ENCODE peak calls at places on chromosome 21, in seven cellular contexts. N is HCT116, F is SK-N-SH, S is endodermal cell, T is esophagus squamous epithelium, A is GM23248, L is tibial nerve. I is an unnamed sample. For H3K4me1 and H3K27me3, the result is how much of the 10 kb centered on the place peaks cover.

GRCh38 chr21:43301424-43302355 is 125.2 kb downstream of the SIK1 start:
- DNase-seq in N (no peak), F (no peak), S (no peak), T (no peak), A (no peak), L (no peak), I (no peak)

GRCh38 chr21:45874716-45875415 is 106.7 kb upstream of the COL6A1 start:
- DNase-seq in N (no peak), F (peak), S (no peak), T (no peak), A (peak), L (no peak), I (peak)

GRCh38 chr21:19603011-19603593 is 1199.5 kb upstream of the TMPRSS15 start:
- DNase-seq in N (no peak), F (no peak), S (no peak), T (no peak), A (no peak), L (no peak), I (no peak)

GRCh38 chr21:32088471-32088870 is 190.4 kb downstream of the MIS18A start:
- DNase-seq in N (no peak), F (no peak), S (no peak), T (no peak), A (no peak), L (no peak), I (no peak)

GRCh38 chr21:45320261-45320990 is 32.7 kb upstream of the POFUT2 start:
- DNase-seq in N (no peak), F (peak), S (peak), T (no peak), A (no peak), L (no peak), I (no peak)

GRCh38 chr21:46112731-46113215 is 14.9 kb downstream of the COL6A2 start:
- DNase-seq in N (no peak), F (no peak), S (no peak), T (no peak), A (no peak), L (peak), I (peak)

GRCh38 chr21:14977814-14978213 is 87.0 kb downstream of the NRIP1 start:
- DNase-seq in N (no peak), F (no peak), S (no peak), T (no peak), A (no peak), L (no peak), I (no peak)

GRCh38 chr21:15520811-15521643 is 208.8 kb upstream of the USP25 start:
- DNase-seq in N (no peak), F (peak), S (no peak), T (no peak), A (peak), L (no peak), I (no peak)

GRCh38 chr21:35579520-35580293 is 480.6 kb downstream of the SETD4 start:
- DNase-seq in N (no peak), F (no peak), S (no peak), T (no peak), A (peak), L (no peak), I (no peak)

GRCh38 chr21:35265170-35265877 is 216.2 kb upstream of the RUNX1 start:
- DNase-seq in N (peak), F (no peak), S (no peak), T (no peak), A (peak), L (no peak), I (peak)

GRCh38 chr21:31358148-31358547 is 14.1 kb upstream of the TIAM1 start:
- DNase-seq in N (no peak), F (no peak), S (no peak), T (no peak), A (no peak), L (no peak), I (no peak)

GRCh38 chr21:43766734-43767497 is 9.2 kb downstream of the CSTB start:
- DNase-seq in N (no peak), F (no peak), S (no peak), T (no peak), A (no peak), L (no peak), I (no peak)

GRCh38 chr21:43361493-43362296 is 65.2 kb downstream of the SIK1 start:
- DNase-seq in N (no peak), F (no peak), S (no peak), T (no peak), A (peak), L (no peak), I (no peak)

GRCh38 chr21:15659768-15660423 is 69.9 kb upstream of the USP25 start:
- DNase-seq in N (no peak), F (no peak), S (no peak), T (no peak), A (no peak), L (no peak), I (no peak)

GRCh38 chr21:45910548-45911221 is 70.9 kb upstream of the COL6A1 start:
- DNase-seq in N (no peak), F (peak), S (no peak), T (no peak), A (no peak), L (no peak), I (no peak)

GRCh38 chr21:15706686-15707085 is 23.1 kb upstream of the USP25 start:
- DNase-seq in N (peak), F (no peak), S (peak), T (no peak), A (peak), L (no peak), I (peak)

GRCh38 chr21:27477321-27477720 is 510.4 kb upstream of the ADAMTS5 start:
- DNase-seq in N (no peak), F (no peak), S (no peak), T (no peak), A (peak), L (no peak), I (no peak)

GRCh38 chr21:35254006-35254751 is 205.1 kb upstream of the RUNX1 start:
- DNase-seq in N (no peak), F (no peak), S (no peak), T (no peak), A (peak), L (no peak), I (no peak)

GRCh38 chr21:33121715-33122475 is 52.0 kb downstream of the OLIG1 start:
- DNase-seq in N (peak), F (peak), S (peak), T (no peak), A (peak), L (no peak), I (no peak)

GRCh38 chr21:43933146-43933673 is 68.2 kb downstream of the AGPAT3 start:
- DNase-seq in N (no peak), F (no peak), S (no peak), T (no peak), A (no peak), L (no peak), I (no peak)

GRCh38 chr21:39314155-39315027 is 959 bp upstream of the BRWD1 start:
- DNase-seq in N (no peak), F (no peak), S (peak), T (no peak), A (peak), L (no peak), I (peak)

GRCh38 chr21:44295163-44295601 is 4.7 kb upstream of the PFKL start:
- DNase-seq in N (no peak), F (no peak), S (no peak), T (no peak), A (no peak), L (no peak), I (no peak)

GRCh38 chr21:33496345-33496744 is 4.8 kb upstream of the DNAJC28 start:
- DNase-seq in N (no peak), F (no peak), S (peak), T (no peak), A (no peak), L (no peak), I (no peak)

GRCh38 chr21:39057121-39057520 is 126.1 kb downstream of the PSMG1 start:
- DNase-seq in N (no peak), F (no peak), S (no peak), T (no peak), A (no peak), L (no peak), I (no peak)

GRCh38 chr21:34557261-34557660 is 45.3 kb upstream of the KCNE1 start:
- DNase-seq in N (no peak), F (no peak), S (no peak), T (no peak), A (no peak), L (no peak), I (no peak)

GRCh38 chr21:31559368-31560119 is 99.9 kb upstream of the SOD1 start:
- DNase-seq in N (peak), F (peak), S (peak), T (peak), A (peak), L (peak), I (peak)

GRCh38 chr21:40846057-40846456 is 901 bp downstream of the DSCAM start:
- DNase-seq in N (no peak), F (no peak), S (no peak), T (no peak), A (no peak), L (no peak), I (no peak)

GRCh38 chr21:15138475-15138874 is 73.7 kb upstream of the NRIP1 start:
- DNase-seq in N (no peak), F (no peak), S (no peak), T (no peak), A (no peak), L (no peak), I (no peak)

GRCh38 chr21:39715804-39716397 is 29.1 kb upstream of the IGSF5 start:
- DNase-seq in N (peak), F (peak), S (peak), T (no peak), A (peak), L (no peak), I (peak)

GRCh38 chr21:45989355-45990048 is 7.9 kb downstream of the COL6A1 start:
- DNase-seq in N (no peak), F (no peak), S (no peak), T (no peak), A (no peak), L (peak), I (no peak)

GRCh38 chr21:41143596-41144325 is 24.2 kb upstream of the BACE2 start:
- DNase-seq in N (no peak), F (no peak), S (no peak), T (no peak), A (no peak), L (no peak), I (no peak)

GRCh38 chr21:43939443-43940328 is 72.4 kb upstream of the TRAPPC10 start:
- DNase-seq in N (no peak), F (no peak), S (no peak), T (no peak), A (no peak), L (no peak), I (no peak)

GRCh38 chr21:20020032-20020431 is 978.2 kb upstream of the NCAM2 start:
- DNase-seq in N (no peak), F (no peak), S (no peak), T (no peak), A (no peak), L (no peak), I (no peak)

GRCh38 chr21:38979271-38980196 is 173.8 kb downstream of the ETS2 start:
- DNase-seq in N (no peak), F (no peak), S (peak), T (no peak), A (peak), L (no peak), I (no peak)

GRCh38 chr21:44701023-44701400 is 4.0 kb downstream of the KRTAP10-12 start:
- DNase-seq in N (no peak), F (peak), S (peak), T (no peak), A (no peak), L (no peak), I (no peak)

GRCh38 chr21:45852886-45853400 is 128.6 kb upstream of the COL6A1 start:
- DNase-seq in N (no peak), F (no peak), S (peak), T (no peak), A (no peak), L (no peak), I (peak)

DNA sequence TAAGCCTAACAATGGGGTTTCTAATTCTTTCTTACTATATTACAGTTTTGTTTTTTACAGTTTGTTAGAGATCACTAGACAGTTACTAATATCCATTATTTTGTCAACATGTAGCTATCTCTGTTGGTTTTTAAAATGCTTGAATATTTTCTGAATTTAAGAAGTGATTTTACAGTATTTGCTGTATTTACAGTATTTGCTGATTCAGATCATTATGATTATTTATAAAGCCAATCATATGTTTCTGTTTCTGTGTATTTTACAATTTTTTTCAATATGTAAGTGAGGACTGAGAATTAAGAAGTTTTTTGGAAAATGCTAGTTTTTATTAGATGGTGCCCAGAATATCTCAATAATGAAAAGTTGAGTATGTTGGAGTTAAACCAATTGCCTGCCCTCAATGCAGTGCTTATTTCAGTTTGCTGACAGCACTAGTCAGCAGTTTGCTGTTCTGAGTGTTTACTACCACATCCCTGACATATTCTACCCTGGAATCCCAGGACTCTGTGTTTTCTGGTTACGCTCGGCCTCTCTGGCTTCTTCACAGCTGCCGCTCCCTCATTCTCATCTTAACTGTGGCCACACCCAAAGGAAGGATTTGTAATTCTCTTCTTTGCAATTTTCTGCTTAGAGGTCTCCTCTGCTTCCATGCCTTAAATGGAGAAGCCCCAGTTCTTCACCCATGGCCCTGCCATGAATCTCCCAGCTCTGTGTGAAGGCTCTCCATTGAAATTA is 68.0 kb upstream of the BACH1 start:
- DNase-seq in N (no peak), F (no peak), S (no peak), T (no peak), A (peak), L (no peak), I (no peak)
- H3K4me1 ChIP-seq in N (under half), F (under half), S (under half), T (under half), A (under half), L (under half), I (under half)

DNA sequence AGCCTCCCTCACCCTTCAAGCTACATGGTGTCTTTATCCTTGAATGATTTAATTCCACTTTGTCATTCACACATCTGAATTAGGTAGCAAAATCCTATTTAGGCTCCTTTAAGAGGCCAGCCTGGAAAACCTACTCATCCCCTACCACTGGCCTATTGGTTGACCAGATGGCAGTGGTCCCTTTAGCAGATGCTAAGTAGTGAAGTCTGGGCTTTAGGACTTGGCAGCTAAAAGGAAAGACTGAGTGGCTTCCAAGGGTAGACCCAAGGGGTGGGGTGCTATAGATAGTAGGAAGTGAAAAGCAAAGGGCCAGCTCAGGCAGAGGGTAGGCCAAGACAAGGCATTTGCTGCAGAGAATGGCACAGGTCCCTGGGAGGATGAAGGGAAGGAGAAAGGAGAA is 46.6 kb downstream of the KCNJ6 start:
- DNase-seq in N (no peak), F (no peak), S (peak), T (no peak), A (no peak), L (no peak), I (no peak)
- H3K27me3 ChIP-seq in N (under half), F (under half), S (under half), T (under half), A (under half), L (under half), I (under half)

DNA sequence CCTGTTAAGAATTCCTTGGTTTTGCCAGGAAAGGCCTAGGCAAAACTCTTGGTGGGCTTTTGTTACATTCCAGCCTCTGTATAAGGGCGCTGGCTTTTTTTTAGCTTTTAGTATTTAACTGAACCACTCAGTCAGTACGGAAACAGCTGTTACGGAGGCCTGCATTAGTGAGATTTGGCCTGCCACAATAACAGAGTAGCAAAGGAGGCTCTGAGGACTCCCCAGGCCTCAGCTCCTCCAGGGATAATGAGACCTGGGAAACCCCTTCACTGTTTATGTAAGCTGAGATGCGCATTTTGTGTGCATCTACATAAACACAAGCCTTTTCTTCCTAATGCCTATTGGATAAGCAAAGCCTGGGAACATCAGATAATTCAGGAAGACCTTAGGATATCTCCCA is 210.1 kb downstream of the APP start:
- DNase-seq in N (no peak), F (peak), S (peak), T (no peak), A (no peak), L (no peak), I (no peak)
- H3K4me1 ChIP-seq in N (under half), F (under half), S (under half), T (under half), A (under half), L (under half), I (under half)

GRCh38 chr21:42153746-42154145 is 65.2 kb upstream of the ABCG1 start:
- DNase-seq in N (no peak), F (no peak), S (peak), T (no peak), A (no peak), L (no peak), I (peak)

GRCh38 chr21:42155045-42155855 is 63.7 kb upstream of the ABCG1 start:
- DNase-seq in N (no peak), F (no peak), S (peak), T (no peak), A (no peak), L (no peak), I (no peak)

GRCh38 chr21:42151148-42152074 is 67.5 kb upstream of the ABCG1 start:
- DNase-seq in N (no peak), F (no peak), S (peak), T (no peak), A (no peak), L (no peak), I (no peak)

GRCh38 chr21:42154237-42155044 is 64.5 kb upstream of the ABCG1 start:
- DNase-seq in N (no peak), F (no peak), S (peak), T (no peak), A (no peak), L (no peak), I (no peak)

GRCh38 chr21:42153046-42153685 is 65.8 kb upstream of the ABCG1 start:
- DNase-seq in N (no peak), F (no peak), S (peak), T (no peak), A (no peak), L (no peak), I (no peak)
- H3K27me3 ChIP-seq in N (under half), F (under half), S (under half), T (under half), A (under half), L (under half), I (under half)

GRCh38 chr21:22076471-22076870 is 1078.3 kb downstream of the NCAM2 start:
- DNase-seq in N (no peak), F (no peak), S (no peak), T (no peak), A (no peak), L (no peak), I (no peak)
- H3K4me1 ChIP-seq in N (under half), F (under half), S (under half), T (under half), A (under half), L (under half), I (under half)

I was measured in SJSA1.